ENCODE peak calls at places on chromosomes 1 and 21, in six cellular contexts. S is mesendoderm, F is neuronal stem cell, Q is H9, X is IMR-90, N is H1. K is an unnamed sample.

GRCh38 chr1:217333939-217334338 is 297.0 kb downstream of the GPATCH2 start:
- DNase-seq in S (peak; percentile 83), F (peak; percentile 49), Q (peak; percentile 75), X (peak; percentile 9), N (peak; percentile 58), K (peak; percentile 20)

GRCh38 chr1:214321686-214322453 is 40.9 kb downstream of the SMYD2 start:
- DNase-seq in S (no peak), F (no peak), Q (no peak), X (no peak), N (no peak), K (no peak)

GRCh38 chr21:34333150-34333739 is 30.6 kb upstream of the KCNE2 start:
- DNase-seq in S (no peak), F (no peak), Q (no peak), X (peak; percentile 25), N (no peak), K (no peak)

GRCh38 chr1:168235548-168235885 is 9.7 kb downstream of the SFT2D2 start:
- DNase-seq in S (no peak), F (no peak), Q (no peak), X (no peak), N (no peak), K (no peak)

GRCh38 chr1:26405281-26405915 is 5.2 kb upstream of the LIN28A start:
- DNase-seq in S (no peak), F (no peak), Q (no peak), X (peak; percentile 70), N (no peak), K (no peak)

GRCh38 chr1:154849645-154850131 is 20.4 kb downstream of the KCNN3 start:
- DNase-seq in S (peak; percentile 50), F (no peak), Q (no peak), X (no peak), N (no peak), K (no peak)

GRCh38 chr1:234725177-234726132 is 115.5 kb upstream of the IRF2BP2 start:
- DNase-seq in S (peak; percentile 34), F (no peak), Q (no peak), X (no peak), N (no peak), K (no peak)

GRCh38 chr1:18463984-18464664 is 16.6 kb upstream of the KLHDC7A start:
- DNase-seq in S (no peak), F (no peak), Q (no peak), X (no peak), N (no peak), K (no peak)

GRCh38 chr1:21547876-21548275 is 38.7 kb downstream of the ALPL start:
- DNase-seq in S (no peak), F (no peak), Q (no peak), X (no peak), N (no peak), K (no peak)

GRCh38 chr1:196128835-196129234 is 479.4 kb downstream of the KCNT2 start:
- DNase-seq in S (no peak), F (no peak), Q (no peak), X (no peak), N (no peak), K (no peak)

GRCh38 chr1:153963850-153964331 is 554 bp upstream of the SLC39A1 start:
- DNase-seq in S (peak; percentile 96), F (peak; percentile 69), Q (peak; percentile 87), X (no peak), N (no peak), K (no peak)

GRCh38 chr1:1308756-1309524 is 543 bp downstream of the PUSL1 start:
- DNase-seq in S (peak; percentile 57), F (no peak), Q (peak; percentile 51), X (no peak), N (no peak), K (no peak)

GRCh38 chr1:215114154-215114933 is 31.8 kb downstream of the KCNK2 start:
- DNase-seq in S (no peak), F (no peak), Q (no peak), X (peak; percentile 90), N (no peak), K (peak; percentile 51)

GRCh38 chr1:56194911-56195310 is 384.5 kb downstream of the PLPP3 start:
- DNase-seq in S (no peak), F (no peak), Q (no peak), X (peak; percentile 76), N (no peak), K (peak; percentile 42)

GRCh38 chr1:111251570-111251969 is 24.1 kb downstream of the CHI3L2 start:
- DNase-seq in S (no peak), F (no peak), Q (no peak), X (no peak), N (no peak), K (no peak)

GRCh38 chr21:16070207-16070651 is 340.4 kb downstream of the USP25 start:
- DNase-seq in S (no peak), F (no peak), Q (no peak), X (no peak), N (no peak), K (no peak)

GRCh38 chr1:109331113-109331512 is 24.3 kb upstream of the MYBPHL start:
- DNase-seq in S (no peak), F (no peak), Q (no peak), X (no peak), N (no peak), K (no peak)

GRCh38 chr21:46559291-46559983 is 45.4 kb downstream of the S100B start:
- DNase-seq in S (no peak), F (no peak), Q (no peak), X (no peak), N (no peak), K (no peak)

GRCh38 chr1:234554478-234555311 is 55.3 kb downstream of the IRF2BP2 start:
- DNase-seq in S (no peak), F (no peak), Q (no peak), X (no peak), N (no peak), K (peak; percentile 25)

GRCh38 chr1:12530462-12531168 is 87.4 kb downstream of the DHRS3 start:
- DNase-seq in S (no peak), F (no peak), Q (no peak), X (no peak), N (no peak), K (no peak)

DNA sequence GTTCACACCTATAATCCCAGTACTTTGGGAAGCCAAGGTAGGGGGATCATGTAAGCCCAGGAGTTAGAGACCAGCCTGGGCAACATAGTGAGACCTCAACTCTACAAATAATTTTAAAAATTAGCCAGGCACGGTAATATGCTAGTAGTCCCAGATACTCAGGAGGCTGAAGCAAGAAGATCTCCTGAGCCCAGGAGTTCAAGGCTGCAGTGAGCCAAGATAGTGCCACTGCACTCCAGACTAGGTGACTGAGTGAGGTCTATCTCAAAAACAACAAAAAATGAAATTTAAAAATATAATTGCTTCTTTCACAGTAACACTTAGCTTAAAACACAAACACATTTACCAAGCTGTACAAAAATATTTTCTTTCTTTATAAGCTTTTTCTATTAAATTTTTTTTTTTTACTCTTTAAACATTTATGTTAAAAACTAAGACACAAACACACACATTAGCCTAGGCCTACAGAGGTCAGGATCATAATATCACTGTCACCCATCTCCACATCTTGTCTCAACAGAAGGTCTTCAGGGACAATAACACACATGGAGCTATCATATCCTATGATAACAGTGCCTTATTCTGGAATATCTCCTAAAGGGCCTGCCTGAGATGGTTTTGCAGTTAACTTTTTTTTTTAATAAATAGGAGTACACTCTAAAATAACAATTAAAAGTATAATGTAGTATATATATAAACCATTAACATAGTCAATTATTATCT is 43.9 kb downstream of the TESK2 start:
- DNase-seq in S (no peak), F (no peak), Q (no peak), X (no peak), N (no peak), K (no peak)
- H3K27ac ChIP-seq in S (no peak overlapping the region), F (no peak overlapping the region), Q (no peak overlapping the region), X (no peak overlapping the region), N (no peak overlapping the region), K (no peak overlapping the region)

GRCh38 chr21:39613029-39613934 is 542 bp downstream of the B3GALT5 start:
- DNase-seq in S (peak; percentile 33), F (no peak), Q (no peak), X (no peak), N (no peak), K (peak; percentile 20)
- H3K4me2 ChIP-seq in S (peak overlapping the region; percentile 89), F (peak overlapping the region; percentile 48), Q (peak overlapping the region; percentile 96), X (peak overlapping the region; percentile 85), N (peak overlapping the region; percentile 84), K (peak overlapping the region; percentile 93)

GRCh38 chr1:91499904-91500755 is 521 bp upstream of the CDC7 start:
- DNase-seq in S (peak; percentile 10), F (no peak), Q (no peak), X (no peak), N (no peak), K (no peak)
- H2BK5ac ChIP-seq in S (peak overlapping the region; percentile 31), F (no peak overlapping the region), Q (no peak overlapping the region), X (peak overlapping the region; percentile 26), N (peak overlapping the region; percentile 92), K (no peak overlapping the region)

GRCh38 chr1:61055110-61055614 is 27.2 kb upstream of the NFIA start:
- DNase-seq in S (no peak), F (no peak), Q (no peak), X (peak; percentile 14), N (no peak), K (peak; percentile 22)

GRCh38 chr1:61056674-61057439 is 25.5 kb upstream of the NFIA start:
- DNase-seq in S (peak; percentile 7), F (no peak), Q (no peak), X (peak; percentile 38), N (no peak), K (peak; percentile 55)

GRCh38 chr1:61053712-61054608 is 28.4 kb upstream of the NFIA start:
- DNase-seq in S (peak; percentile 23), F (no peak), Q (peak; percentile 44), X (no peak), N (no peak), K (no peak)

GRCh38 chr1:61054636-61055035 is 27.7 kb upstream of the NFIA start:
- DNase-seq in S (peak; percentile 3), F (no peak), Q (no peak), X (no peak), N (no peak), K (no peak)

GRCh38 chr1:61058477-61059245 is 23.7 kb upstream of the NFIA start:
- DNase-seq in S (no peak), F (no peak), Q (no peak), X (peak; percentile 36), N (no peak), K (peak; percentile 64)
- H3K27ac ChIP-seq in S (no peak overlapping the region), F (no peak overlapping the region), Q (no peak overlapping the region), X (no peak overlapping the region), N (no peak overlapping the region), K (no peak overlapping the region)

GRCh38 chr1:185439727-185440415 is 122.8 kb upstream of the IVNS1ABP start:
- DNase-seq in S (no peak), F (no peak), Q (no peak), X (peak; percentile 74), N (no peak), K (peak; percentile 90)
- H3K4me2 ChIP-seq in S (no peak overlapping the region), F (no peak overlapping the region), Q (no peak overlapping the region), X (no peak overlapping the region), N (no peak overlapping the region), K (no peak overlapping the region)

K was measured in mesenchymal stem cell.